ENCODE peak calls at places on chromosomes 2 and 18, in six cellular contexts. A is cardiac muscle cell, R is PC-3, E is hepatocyte, W is tibial nerve, N is adrenal gland. K is an unnamed sample. For H3K27me3, the result is how much of the 10 kb centered on the place peaks cover.

GRCh38 chr2:105919826-105920225 is 175.1 kb downstream of the NCK2 start:
- DNase-seq in N (no peak), A (no peak), W (no peak), R (peak), E (peak), K (no peak)

GRCh38 chr2:121776885-121777698 is 21.6 kb downstream of the TSN start:
- DNase-seq in R (no peak), A (no peak), W (no peak), N (no peak), E (no peak), K (no peak)

GRCh38 chr2:54041135-54041534 is 70.3 kb upstream of the PSME4 start:
- DNase-seq in A (no peak), W (no peak), E (no peak), R (peak), N (no peak), K (peak)

GRCh38 chr2:163345795-163346573 is 389.8 kb downstream of the FIGN start:
- DNase-seq in N (no peak), A (peak), W (no peak), E (peak), R (peak), K (peak)

GRCh38 chr2:158969162-158969716 is 799 bp downstream of the TANC1 start:
- DNase-seq in W (no peak), R (no peak), N (no peak), E (no peak), A (no peak), K (no peak)

GRCh38 chr2:97951155-97951670 is 44.5 kb downstream of the TMEM131 start:
- DNase-seq in W (no peak), R (peak), E (no peak), N (no peak), A (no peak), K (no peak)

GRCh38 chr18:31538837-31539236 is 40.9 kb downstream of the DSG2 start:
- DNase-seq in E (no peak), N (no peak), R (no peak), W (no peak), A (no peak), K (no peak)

GRCh38 chr2:43609304-43609883 is 13.6 kb upstream of the THADA start:
- DNase-seq in E (peak), N (peak), W (no peak), A (peak), R (peak), K (no peak)

GRCh38 chr2:9739508-9739907 is 103.8 kb upstream of the TAF1B start:
- DNase-seq in N (peak), E (no peak), R (no peak), W (no peak), A (no peak), K (no peak)

GRCh38 chr18:3623769-3624545 is 174.0 kb downstream of the TGIF1 start:
- DNase-seq in W (peak), A (peak), E (peak), R (peak), N (peak), K (peak)

GRCh38 chr18:31206787-31207381 is 44.2 kb upstream of the DSC1 start:
- DNase-seq in N (peak), A (no peak), W (no peak), R (peak), E (peak), K (peak)

GRCh38 chr2:172667926-172668325 is 67.7 kb upstream of the RAPGEF4 start:
- DNase-seq in A (no peak), N (no peak), E (no peak), R (no peak), W (no peak), K (no peak)

GRCh38 chr18:58605027-58606020 is 23.6 kb downstream of the ALPK2 start:
- DNase-seq in N (no peak), W (no peak), A (no peak), R (peak), E (no peak), K (peak)

GRCh38 chr2:128154225-128154624 is 63.2 kb downstream of the UGGT1 start:
- DNase-seq in R (no peak), W (no peak), A (peak), E (no peak), N (no peak), K (no peak)

GRCh38 chr2:127032601-127033000 is 74.4 kb downstream of the BIN1 start:
- DNase-seq in N (no peak), E (no peak), A (no peak), W (no peak), R (peak), K (no peak)

GRCh38 chr2:57728691-57729090 is 317.9 kb upstream of the VRK2 start:
- DNase-seq in E (no peak), W (no peak), A (no peak), N (no peak), R (no peak), K (no peak)

GRCh38 chr2:143034292-143035074 is 94.7 kb upstream of the ARHGAP15 start:
- DNase-seq in E (peak), W (peak), A (peak), R (peak), N (peak), K (peak)

GRCh38 chr2:231794383-231794782 is 8.1 kb downstream of the COPS7B start:
- DNase-seq in E (no peak), W (no peak), N (no peak), R (no peak), A (no peak), K (peak)

GRCh38 chr2:29307522-29307921 is 192.3 kb downstream of the CLIP4 start:
- DNase-seq in R (peak), N (no peak), A (no peak), W (no peak), E (no peak), K (peak)

GRCh38 chr2:240179941-240180666 is 39.6 kb upstream of the OTOS start:
- DNase-seq in E (no peak), A (no peak), W (no peak), N (no peak), R (no peak), K (peak)

GRCh38 chr2:43139996-43140621 is 86.3 kb downstream of the ZFP36L2 start:
- DNase-seq in A (no peak), W (peak), R (no peak), E (peak), N (no peak), K (no peak)

GRCh38 chr18:50080932-50081560 is 113.9 kb downstream of the MYO5B start:
- DNase-seq in W (no peak), R (peak), N (no peak), A (no peak), E (peak), K (peak)

GRCh38 chr2:126655500-126656310 is at the start of gene GYPC:
- DNase-seq in E (peak), N (peak), R (no peak), A (peak), W (peak), K (no peak)

GRCh38 chr2:3536682-3537632 is 17.6 kb upstream of the ADI1 start:
- DNase-seq in W (no peak), R (peak), E (peak), A (no peak), N (peak), K (peak)
- H3K27me3 ChIP-seq in W (under half), R (under half), E (under half), A (under half), N (under half), K (under half)

GRCh38 chr2:215760126-215760525 is 253.2 kb downstream of the MREG start:
- DNase-seq in W (no peak), R (no peak), N (no peak), E (no peak), A (peak), K (no peak)

GRCh38 chr2:215758691-215759090 is 254.7 kb downstream of the MREG start:
- DNase-seq in R (no peak), E (no peak), A (no peak), W (no peak), N (no peak), K (no peak)

GRCh38 chr2:215764441-215765048 is 248.8 kb downstream of the MREG start:
- DNase-seq in W (no peak), N (no peak), E (no peak), R (peak), A (no peak), K (peak)

GRCh38 chr2:215756351-215756731 is 257.0 kb downstream of the MREG start:
- DNase-seq in A (no peak), R (no peak), W (no peak), E (no peak), N (no peak), K (no peak)

DNA sequence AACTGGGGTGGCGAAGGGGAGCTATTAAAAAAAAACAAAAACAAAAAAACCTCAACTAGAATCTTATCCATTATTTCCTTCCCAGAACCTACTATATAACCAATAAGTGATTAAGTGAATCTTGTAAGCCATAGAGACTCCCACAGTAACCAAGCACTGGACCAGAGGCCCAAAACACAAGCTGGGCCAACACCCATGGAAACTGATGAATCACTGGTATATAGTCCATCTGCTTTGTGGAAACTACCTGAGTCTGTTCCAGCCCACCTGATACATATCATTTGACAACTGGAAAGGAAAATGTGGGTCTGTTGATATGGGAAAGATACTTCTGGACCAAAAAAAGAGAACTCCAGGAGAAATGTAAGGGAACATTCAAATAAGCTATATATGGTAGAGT is 252.8 kb downstream of the MREG start:
- DNase-seq in E (no peak), N (no peak), R (peak), A (no peak), W (no peak), K (peak)
- H3K27ac ChIP-seq in E (no peak), N (no peak), R (no peak), A (peak), W (no peak), K (no peak)

GRCh38 chr2:176114930-176115625 is 1.5 kb upstream of the HOXD10 start:
- DNase-seq in E (no peak), W (no peak), A (no peak), N (no peak), R (no peak), K (no peak)

GRCh38 chr2:176114120-176114929 is 2.3 kb upstream of the HOXD10 start:
- DNase-seq in A (no peak), W (no peak), E (no peak), R (peak), N (no peak), K (no peak)

GRCh38 chr2:176117823-176118376 is 1.3 kb downstream of the HOXD10 start:
- DNase-seq in R (no peak), W (no peak), A (no peak), N (no peak), E (no peak), K (no peak)

GRCh38 chr2:176117162-176117822 is 714 bp downstream of the HOXD10 start:
- DNase-seq in N (no peak), W (no peak), A (no peak), E (no peak), R (no peak), K (no peak)

DNA sequence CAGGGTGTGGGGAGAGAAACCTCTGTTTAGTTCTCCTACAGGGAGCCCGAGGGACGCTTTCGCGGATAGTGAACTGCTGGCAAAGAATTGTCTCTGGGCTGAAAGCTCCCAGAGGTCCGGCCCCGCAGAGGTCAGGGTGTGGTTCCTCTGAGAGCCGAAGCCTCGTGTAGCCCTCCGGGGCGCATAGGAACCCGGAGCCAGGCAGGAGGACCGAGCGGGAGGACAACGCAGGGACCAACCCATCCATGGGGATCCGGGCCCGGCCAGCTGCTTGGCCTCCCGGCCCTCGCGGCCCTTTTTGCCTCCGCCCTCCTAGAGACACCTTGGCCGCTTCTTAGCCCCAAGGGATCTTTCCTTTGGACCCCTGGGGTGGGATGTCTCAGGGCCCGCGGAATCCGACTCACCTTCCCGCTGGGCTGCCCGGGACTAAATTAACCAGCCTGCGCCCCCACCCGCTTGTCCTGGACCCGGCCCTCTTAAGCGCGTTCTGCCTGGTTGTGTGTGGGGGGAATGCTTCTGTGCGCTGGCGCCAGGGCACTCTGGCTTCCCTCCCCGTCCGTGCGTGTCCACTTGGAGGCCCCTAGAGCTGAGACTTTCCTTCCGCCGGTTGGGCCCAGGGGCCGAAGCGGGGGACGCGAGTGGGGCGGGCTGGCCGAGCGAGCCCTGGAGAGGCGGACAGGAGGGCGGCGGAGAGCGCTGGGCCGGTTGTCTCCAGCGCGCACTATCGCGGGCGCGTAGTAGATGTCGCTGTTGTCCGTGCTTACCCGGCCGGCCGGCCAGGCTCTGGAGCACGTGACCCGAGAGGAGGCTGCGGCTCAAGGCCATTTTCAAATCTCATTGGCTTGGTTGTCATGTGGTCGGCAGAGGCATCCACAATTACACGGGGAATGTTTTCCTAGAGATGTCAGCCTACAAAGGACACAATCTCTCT is at the start of gene HOXD10:
- DNase-seq in A (no peak), N (peak), W (no peak), R (no peak), E (no peak), K (no peak)
- TF ChIP-seq CTCF in A (no peak), N (no peak), W (peak), R (no peak), E (no peak), K (peak)

GRCh38 chr2:236172866-236173733 is 4.9 kb upstream of the GBX2 start:
- DNase-seq in A (no peak), E (no peak), R (no peak), N (no peak), W (no peak), K (no peak)
- H3K27me3 ChIP-seq in A (half or more), E (half or more), R (under half), N (half or more), W (half or more), K (half or more)

GRCh38 chr2:220493871-220494525 is 866.6 kb downstream of the SLC4A3 start:
- DNase-seq in N (no peak), R (peak), W (no peak), E (no peak), A (no peak), K (no peak)
- H3K27ac ChIP-seq in N (no peak), R (no peak), W (no peak), E (no peak), A (no peak), K (no peak)

GRCh38 chr18:79826966-79827365 is 29.2 kb downstream of the KCNG2 start:
- DNase-seq in N (no peak), W (no peak), A (no peak), E (no peak), R (no peak), K (no peak)
- TF ChIP-seq CTCF in N (no peak), W (no peak), A (no peak), E (no peak), R (peak), K (no peak)

GRCh38 chr2:6863792-6864191 is 1.9 kb downstream of the CMPK2 start:
- DNase-seq in R (no peak), W (no peak), N (no peak), A (peak), E (no peak), K (no peak)
- H3K27me3 ChIP-seq in R (under half), W (under half), N (under half), A (under half), E (under half), K (under half)